ENCODE peak calls at places on chromosomes 16 and 17, in ten cellular contexts. One of them, this sample, is unnamed.

GRCh38 chr17:44108440-44109311 is 14.8 kb downstream of the HDAC5 start:
- DNase-seq in upper lobe of right lung: peak
- DNase-seq in ovary: peak
- DNase-seq in stomach: peak
- DNase-seq in A549: peak
- DNase-seq in bronchial epithelial cell: no peak
- DNase-seq in IMR-90: peak
- DNase-seq in fibroblast of pulmonary artery: peak
- DNase-seq in hepatocyte: peak
- DNase-seq in brain microvascular endothelial cell: peak
- DNase-seq in this sample: peak

GRCh38 chr17:77810536-77810935 is 148.0 kb upstream of the TNRC6C start:
- DNase-seq in IMR-90: peak
- DNase-seq in bronchial epithelial cell: peak
- DNase-seq in brain microvascular endothelial cell: peak
- DNase-seq in fibroblast of pulmonary artery: peak
- DNase-seq in upper lobe of right lung: no peak
- DNase-seq in hepatocyte: no peak
- DNase-seq in ovary: peak
- DNase-seq in stomach: no peak
- DNase-seq in A549: no peak
- DNase-seq in this sample: peak

GRCh38 chr16:53445534-53445933 is 11.3 kb downstream of the RBL2 start:
- DNase-seq in IMR-90: no peak
- DNase-seq in upper lobe of right lung: no peak
- DNase-seq in hepatocyte: no peak
- DNase-seq in fibroblast of pulmonary artery: no peak
- DNase-seq in A549: no peak
- DNase-seq in bronchial epithelial cell: peak
- DNase-seq in ovary: no peak
- DNase-seq in brain microvascular endothelial cell: peak
- DNase-seq in stomach: no peak
- DNase-seq in this sample: no peak

GRCh38 chr17:2302740-2303277 is 776 bp downstream of the SMG6 start:
- DNase-seq in brain microvascular endothelial cell: no peak
- DNase-seq in fibroblast of pulmonary artery: no peak
- DNase-seq in upper lobe of right lung: no peak
- DNase-seq in IMR-90: peak
- DNase-seq in stomach: no peak
- DNase-seq in bronchial epithelial cell: peak
- DNase-seq in ovary: no peak
- DNase-seq in A549: no peak
- DNase-seq in hepatocyte: no peak
- DNase-seq in this sample: peak

GRCh38 chr17:73474370-73474988 is 162.7 kb upstream of the CDC42EP4 start:
- DNase-seq in upper lobe of right lung: peak
- DNase-seq in IMR-90: peak
- DNase-seq in fibroblast of pulmonary artery: peak
- DNase-seq in A549: peak
- DNase-seq in bronchial epithelial cell: peak
- DNase-seq in hepatocyte: peak
- DNase-seq in stomach: peak
- DNase-seq in brain microvascular endothelial cell: peak
- DNase-seq in ovary: peak
- DNase-seq in this sample: peak

GRCh38 chr17:60141111-60142018 is 8.4 kb upstream of the CA4 start:
- DNase-seq in A549: no peak
- DNase-seq in stomach: peak
- DNase-seq in upper lobe of right lung: no peak
- DNase-seq in fibroblast of pulmonary artery: peak
- DNase-seq in bronchial epithelial cell: peak
- DNase-seq in IMR-90: peak
- DNase-seq in ovary: no peak
- DNase-seq in hepatocyte: no peak
- DNase-seq in brain microvascular endothelial cell: peak
- DNase-seq in this sample: no peak

GRCh38 chr17:17032131-17032692 is 10.0 kb upstream of the MPRIP start:
- DNase-seq in hepatocyte: peak
- DNase-seq in ovary: no peak
- DNase-seq in fibroblast of pulmonary artery: peak
- DNase-seq in brain microvascular endothelial cell: peak
- DNase-seq in upper lobe of right lung: peak
- DNase-seq in stomach: peak
- DNase-seq in A549: peak
- DNase-seq in IMR-90: peak
- DNase-seq in bronchial epithelial cell: peak
- DNase-seq in this sample: peak

GRCh38 chr17:44792276-44792675 is 33.5 kb downstream of the ADAM11 start:
- DNase-seq in IMR-90: peak
- DNase-seq in upper lobe of right lung: no peak
- DNase-seq in stomach: no peak
- DNase-seq in ovary: no peak
- DNase-seq in brain microvascular endothelial cell: peak
- DNase-seq in fibroblast of pulmonary artery: peak
- DNase-seq in A549: no peak
- DNase-seq in bronchial epithelial cell: peak
- DNase-seq in hepatocyte: no peak
- DNase-seq in this sample: peak

GRCh38 chr17:70829876-70830275 is 660.5 kb downstream of the KCNJ2 start:
- DNase-seq in A549: no peak
- DNase-seq in bronchial epithelial cell: peak
- DNase-seq in hepatocyte: no peak
- DNase-seq in upper lobe of right lung: no peak
- DNase-seq in brain microvascular endothelial cell: no peak
- DNase-seq in IMR-90: peak
- DNase-seq in fibroblast of pulmonary artery: no peak
- DNase-seq in ovary: no peak
- DNase-seq in stomach: no peak
- DNase-seq in this sample: no peak

GRCh38 chr17:49224198-49224996 is 6.2 kb downstream of the PHOSPHO1 start:
- DNase-seq in hepatocyte: peak
- DNase-seq in IMR-90: no peak
- DNase-seq in A549: no peak
- DNase-seq in bronchial epithelial cell: no peak
- DNase-seq in ovary: no peak
- DNase-seq in upper lobe of right lung: peak
- DNase-seq in brain microvascular endothelial cell: no peak
- DNase-seq in stomach: peak
- DNase-seq in fibroblast of pulmonary artery: no peak
- DNase-seq in this sample: no peak

GRCh38 chr17:1368588-1368987 is 31.4 kb downstream of the YWHAE start:
- DNase-seq in brain microvascular endothelial cell: no peak
- DNase-seq in upper lobe of right lung: no peak
- DNase-seq in A549: no peak
- DNase-seq in ovary: no peak
- DNase-seq in stomach: no peak
- DNase-seq in hepatocyte: no peak
- DNase-seq in IMR-90: no peak
- DNase-seq in fibroblast of pulmonary artery: no peak
- DNase-seq in bronchial epithelial cell: no peak
- DNase-seq in this sample: no peak

GRCh38 chr17:73478768-73479424 is 165.3 kb downstream of the SDK2 start:
- DNase-seq in hepatocyte: no peak
- DNase-seq in A549: peak
- DNase-seq in stomach: no peak
- DNase-seq in ovary: no peak
- DNase-seq in IMR-90: no peak
- DNase-seq in upper lobe of right lung: no peak
- DNase-seq in brain microvascular endothelial cell: no peak
- DNase-seq in bronchial epithelial cell: no peak
- DNase-seq in fibroblast of pulmonary artery: no peak
- DNase-seq in this sample: no peak

GRCh38 chr17:7323731-7324437 is 5.3 kb downstream of the NEURL4 start:
- DNase-seq in upper lobe of right lung: peak
- DNase-seq in A549: peak
- DNase-seq in fibroblast of pulmonary artery: peak
- DNase-seq in bronchial epithelial cell: peak
- DNase-seq in IMR-90: peak
- DNase-seq in ovary: no peak
- DNase-seq in brain microvascular endothelial cell: peak
- DNase-seq in hepatocyte: peak
- DNase-seq in stomach: peak
- DNase-seq in this sample: peak

GRCh38 chr17:50893183-50893993 is 27.2 kb upstream of the TOB1 start:
- DNase-seq in hepatocyte: no peak
- DNase-seq in A549: peak
- DNase-seq in brain microvascular endothelial cell: no peak
- DNase-seq in upper lobe of right lung: no peak
- DNase-seq in stomach: no peak
- DNase-seq in ovary: no peak
- DNase-seq in bronchial epithelial cell: peak
- DNase-seq in fibroblast of pulmonary artery: peak
- DNase-seq in IMR-90: peak
- DNase-seq in this sample: peak

GRCh38 chr17:72123496-72123963 is 2.7 kb downstream of the SOX9 start:
- DNase-seq in upper lobe of right lung: no peak
- DNase-seq in bronchial epithelial cell: no peak
- DNase-seq in A549: no peak
- DNase-seq in IMR-90: no peak
- DNase-seq in stomach: peak
- DNase-seq in hepatocyte: no peak
- DNase-seq in ovary: no peak
- DNase-seq in brain microvascular endothelial cell: no peak
- DNase-seq in fibroblast of pulmonary artery: no peak
- DNase-seq in this sample: peak
- H3K4me3 ChIP-seq in upper lobe of right lung: no peak
- H3K4me3 ChIP-seq in bronchial epithelial cell: no peak
- H3K4me3 ChIP-seq in A549: no peak
- H3K4me3 ChIP-seq in IMR-90: peak
- H3K4me3 ChIP-seq in stomach: peak
- H3K4me3 ChIP-seq in hepatocyte: peak
- H3K4me3 ChIP-seq in ovary: no peak
- H3K4me3 ChIP-seq in brain microvascular endothelial cell: peak
- H3K4me3 ChIP-seq in fibroblast of pulmonary artery: peak
- H3K4me3 ChIP-seq in this sample: peak

DNA sequence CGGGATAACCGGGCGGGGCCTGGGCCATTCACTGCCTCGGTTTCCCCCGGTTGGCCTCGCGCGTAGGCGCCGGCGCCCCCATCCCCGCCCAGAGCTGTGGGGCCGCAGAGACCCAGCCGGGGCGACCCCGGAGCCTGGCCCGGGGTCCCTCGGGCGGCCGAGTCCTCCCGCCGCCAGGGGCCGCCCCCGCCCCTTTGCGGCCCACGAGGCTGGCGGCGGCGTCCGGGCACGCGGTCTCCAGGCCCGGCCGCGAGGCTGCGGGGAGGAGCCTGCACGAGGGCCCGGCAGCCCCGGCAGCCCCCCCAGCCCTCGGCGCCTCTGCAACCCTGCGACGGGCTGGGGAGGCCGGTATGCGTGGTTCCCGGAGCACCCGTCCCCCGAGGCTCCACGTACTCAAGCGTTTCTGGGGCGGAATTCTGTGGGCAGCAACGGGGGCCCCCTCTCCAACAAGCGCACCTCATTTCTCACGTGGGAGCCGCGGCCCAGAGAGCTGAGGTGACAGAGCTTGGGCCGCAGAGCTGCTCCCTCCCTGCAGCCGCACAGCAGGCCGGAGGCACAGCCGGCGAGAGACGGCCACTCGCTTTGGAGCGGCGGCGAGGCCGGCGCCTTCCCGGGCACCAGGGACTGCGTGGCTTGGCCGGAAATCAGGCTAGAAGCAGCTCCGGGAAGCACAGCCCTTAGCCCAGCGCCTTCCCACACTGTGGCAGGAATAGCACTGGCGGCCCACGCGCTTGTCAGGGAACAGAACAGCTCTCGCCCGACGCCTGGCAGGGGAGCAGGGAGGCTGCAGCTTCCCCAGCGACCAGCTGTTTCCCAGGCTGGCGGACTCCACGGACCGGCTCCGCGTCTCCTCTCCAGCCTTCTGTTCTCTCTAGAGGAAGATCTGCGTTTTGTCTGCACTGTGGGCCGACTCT is 860 bp upstream of the LIMD2 start:
- DNase-seq in IMR-90: peak
- DNase-seq in upper lobe of right lung: peak
- DNase-seq in bronchial epithelial cell: no peak
- DNase-seq in fibroblast of pulmonary artery: peak
- DNase-seq in A549: no peak
- DNase-seq in brain microvascular endothelial cell: peak
- DNase-seq in hepatocyte: peak
- DNase-seq in ovary: peak
- DNase-seq in stomach: peak
- DNase-seq in this sample: peak
- TF ChIP-seq CTCF in IMR-90: no peak
- TF ChIP-seq CTCF in upper lobe of right lung: peak
- TF ChIP-seq CTCF in bronchial epithelial cell: no peak
- TF ChIP-seq CTCF in fibroblast of pulmonary artery: no peak
- TF ChIP-seq CTCF in A549: no peak
- TF ChIP-seq CTCF in brain microvascular endothelial cell: peak
- TF ChIP-seq CTCF in hepatocyte: no peak
- TF ChIP-seq CTCF in ovary: peak
- TF ChIP-seq CTCF in stomach: no peak
- TF ChIP-seq CTCF in this sample: no peak

GRCh38 chr16:30144917-30145316 is 21.9 kb upstream of the MAPK3 start:
- DNase-seq in upper lobe of right lung: no peak
- DNase-seq in bronchial epithelial cell: no peak
- DNase-seq in IMR-90: no peak
- DNase-seq in ovary: no peak
- DNase-seq in stomach: no peak
- DNase-seq in hepatocyte: no peak
- DNase-seq in A549: no peak
- DNase-seq in fibroblast of pulmonary artery: no peak
- DNase-seq in brain microvascular endothelial cell: no peak
- DNase-seq in this sample: no peak
- H3K4me3 ChIP-seq in upper lobe of right lung: no peak
- H3K4me3 ChIP-seq in bronchial epithelial cell: no peak
- H3K4me3 ChIP-seq in IMR-90: no peak
- H3K4me3 ChIP-seq in ovary: no peak
- H3K4me3 ChIP-seq in stomach: no peak
- H3K4me3 ChIP-seq in hepatocyte: no peak
- H3K4me3 ChIP-seq in A549: no peak
- H3K4me3 ChIP-seq in fibroblast of pulmonary artery: no peak
- H3K4me3 ChIP-seq in brain microvascular endothelial cell: no peak
- H3K4me3 ChIP-seq in this sample: no peak

DNA sequence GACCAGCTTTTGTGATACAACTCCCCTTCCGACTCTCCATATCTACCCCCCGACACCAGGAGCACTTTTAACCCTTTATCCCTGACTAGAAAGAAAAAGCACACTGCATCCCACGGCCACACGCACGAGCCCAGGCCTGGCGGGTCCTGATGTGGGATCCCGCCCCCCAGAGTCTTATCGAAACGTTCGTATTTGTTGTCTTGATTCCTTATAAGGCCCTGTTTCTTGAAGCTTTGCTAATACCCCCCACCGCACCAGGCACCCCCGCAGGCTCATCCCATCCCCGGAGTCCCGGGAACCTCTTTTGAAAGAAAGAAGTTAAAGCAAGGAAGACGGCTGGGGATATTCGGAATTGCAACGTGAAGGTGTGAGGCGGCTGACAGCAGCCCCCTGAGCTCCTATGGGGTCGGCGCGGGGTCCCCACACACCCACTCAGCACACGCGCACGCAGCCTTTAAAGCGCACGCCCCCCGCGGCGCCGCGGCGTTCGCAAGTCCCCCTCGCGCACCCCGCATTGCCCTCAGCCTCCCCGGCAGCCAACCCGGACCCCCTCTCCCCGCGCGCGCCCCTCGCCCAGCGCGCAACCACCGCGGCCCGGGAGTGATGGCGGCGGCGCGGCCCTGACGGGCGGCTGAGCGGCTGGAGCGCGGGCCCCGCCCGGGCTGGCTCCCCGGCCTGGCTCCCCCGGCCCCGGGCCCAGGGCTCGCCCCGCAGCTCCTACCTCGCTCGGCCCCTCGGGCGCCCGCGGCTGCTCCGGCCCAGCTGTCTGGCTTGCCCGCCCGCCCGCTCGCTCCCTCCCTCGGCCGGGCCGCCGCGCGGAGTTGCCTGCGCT is 448 bp downstream of the STAT5B start:
- DNase-seq in bronchial epithelial cell: no peak
- DNase-seq in A549: no peak
- DNase-seq in stomach: no peak
- DNase-seq in brain microvascular endothelial cell: peak
- DNase-seq in ovary: peak
- DNase-seq in hepatocyte: peak
- DNase-seq in IMR-90: peak
- DNase-seq in upper lobe of right lung: no peak
- DNase-seq in fibroblast of pulmonary artery: peak
- DNase-seq in this sample: peak
- TF ChIP-seq CTCF in bronchial epithelial cell: no peak
- TF ChIP-seq CTCF in A549: no peak
- TF ChIP-seq CTCF in stomach: no peak
- TF ChIP-seq CTCF in brain microvascular endothelial cell: no peak
- TF ChIP-seq CTCF in ovary: no peak
- TF ChIP-seq CTCF in hepatocyte: no peak
- TF ChIP-seq CTCF in IMR-90: no peak
- TF ChIP-seq CTCF in upper lobe of right lung: no peak
- TF ChIP-seq CTCF in fibroblast of pulmonary artery: no peak
- TF ChIP-seq CTCF in this sample: no peak